ENCODE peak calls at places on chromosomes 6 and 20, in nine cellular contexts. U is esophagus squamous epithelium; Z is K562; H is tibial artery; P is GM23248; C is dorsolateral prefrontal cortex; J is CD8-positive, alpha-beta memory T cell; A is mesendoderm; O is SJSA1. D is an unnamed sample.

GRCh38 chr6:51529240-51529639 is 558.2 kb downstream of the PKHD1 start:
- DNase-seq in U (no peak), Z (no peak), H (no peak), P (no peak), C (no peak), J (no peak), A (peak), O (no peak), D (no peak)

GRCh38 chr20:36802326-36803223 is 29.0 kb upstream of the DSN1 start:
- DNase-seq in U (no peak), Z (no peak), H (no peak), P (peak), C (no peak), J (no peak), A (no peak), O (peak), D (no peak)

GRCh38 chr20:46158476-46158987 is 40.4 kb downstream of the CD40 start:
- DNase-seq in U (no peak), Z (no peak), H (no peak), P (no peak), C (no peak), J (no peak), A (no peak), O (no peak), D (no peak)

GRCh38 chr6:132190815-132191175 is 210.5 kb downstream of the MOXD1 start:
- DNase-seq in U (no peak), Z (no peak), H (no peak), P (peak), C (no peak), J (no peak), A (no peak), O (peak), D (no peak)

GRCh38 chr20:63297796-63298572 is 5.0 kb downstream of the COL20A1 start:
- DNase-seq in U (no peak), Z (no peak), H (no peak), P (no peak), C (no peak), J (no peak), A (no peak), O (no peak), D (no peak)

GRCh38 chr20:47181056-47181862 is 175.2 kb downstream of the ZMYND8 start:
- DNase-seq in U (no peak), Z (peak), H (no peak), P (peak), C (no peak), J (no peak), A (peak), O (peak), D (no peak)

GRCh38 chr20:35237486-35237885 is 11.0 kb downstream of the MMP24 start:
- DNase-seq in U (no peak), Z (no peak), H (no peak), P (peak), C (no peak), J (no peak), A (no peak), O (no peak), D (no peak)

GRCh38 chr20:49570161-49570827 is 2.4 kb upstream of the PTGIS start:
- DNase-seq in U (no peak), Z (no peak), H (no peak), P (no peak), C (no peak), J (no peak), A (no peak), O (no peak), D (no peak)

GRCh38 chr20:38145094-38146075 is 19.7 kb downstream of the TGM2 start:
- DNase-seq in U (no peak), Z (no peak), H (no peak), P (peak), C (no peak), J (no peak), A (no peak), O (peak), D (no peak)

GRCh38 chr6:41581381-41581991 is 35.3 kb downstream of the FOXP4 start:
- DNase-seq in U (no peak), Z (no peak), H (no peak), P (peak), C (no peak), J (no peak), A (no peak), O (peak), D (no peak)

GRCh38 chr6:128127650-128128049 is 226.8 kb upstream of the THEMIS start:
- DNase-seq in U (no peak), Z (no peak), H (no peak), P (no peak), C (no peak), J (no peak), A (no peak), O (no peak), D (no peak)

GRCh38 chr6:128121190-128121589 is 220.3 kb upstream of the THEMIS start:
- DNase-seq in U (no peak), Z (no peak), H (no peak), P (no peak), C (no peak), J (no peak), A (no peak), O (no peak), D (no peak)

GRCh38 chr6:128129679-128130078 is 228.8 kb upstream of the THEMIS start:
- DNase-seq in U (no peak), Z (no peak), H (no peak), P (no peak), C (no peak), J (no peak), A (no peak), O (no peak), D (no peak)

GRCh38 chr6:128121610-128122009 is 220.8 kb upstream of the THEMIS start:
- DNase-seq in U (no peak), Z (no peak), H (no peak), P (no peak), C (no peak), J (no peak), A (no peak), O (no peak), D (no peak)

GRCh38 chr6:128124713-128125112 is 223.9 kb upstream of the THEMIS start:
- DNase-seq in U (no peak), Z (no peak), H (no peak), P (peak), C (no peak), J (no peak), A (peak), O (no peak), D (no peak)
- H3K27ac ChIP-seq in U (no peak), Z (no peak), H (no peak), P (no peak), C (no peak), J (no peak), A (no peak), O (no peak), D (no peak)

GRCh38 chr20:1247689-1248088 is 18.4 kb upstream of the SNPH start:
- DNase-seq in U (no peak), Z (no peak), H (no peak), P (no peak), C (no peak), J (no peak), A (no peak), O (no peak), D (no peak)
- H3K27ac ChIP-seq in U (no peak), Z (no peak), H (no peak), P (no peak), C (no peak), J (no peak), A (no peak), O (no peak), D (no peak)

GRCh38 chr20:1266167-1266973 is at the start of gene SNPH:
- DNase-seq in U (no peak), Z (peak), H (peak), P (peak), C (peak), J (peak), A (peak), O (peak), D (peak)

GRCh38 chr20:1265226-1265915 is 723 bp upstream of the SNPH start:
- DNase-seq in U (no peak), Z (peak), H (no peak), P (peak), C (no peak), J (no peak), A (no peak), O (no peak), D (no peak)

GRCh38 chr20:1267161-1267560 is 1.1 kb downstream of the SNPH start:
- DNase-seq in U (no peak), Z (no peak), H (no peak), P (peak), C (peak), J (no peak), A (no peak), O (no peak), D (no peak)

GRCh38 chr20:1264727-1265126 is 1.4 kb upstream of the SNPH start:
- DNase-seq in U (no peak), Z (no peak), H (no peak), P (no peak), C (no peak), J (no peak), A (no peak), O (no peak), D (no peak)

DNA sequence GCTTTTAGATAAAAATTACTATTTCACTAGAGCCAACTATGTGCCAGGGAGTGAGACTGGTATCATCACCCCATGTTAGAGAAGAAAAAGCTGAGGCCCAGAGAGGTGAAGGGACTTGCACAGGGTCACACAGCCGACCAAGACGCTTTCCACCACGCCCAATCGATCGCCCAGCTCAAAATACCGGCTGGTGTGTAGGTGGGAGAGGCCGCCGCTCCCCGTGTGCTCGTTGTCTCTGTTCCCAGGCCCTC is 253 bp upstream of the SNPH start:
- DNase-seq in U (no peak), Z (no peak), H (no peak), P (no peak), C (no peak), J (no peak), A (no peak), O (no peak), D (no peak)
- H3K27ac ChIP-seq in U (peak), Z (peak), H (peak), P (peak), C (peak), J (peak), A (no peak), O (no peak), D (peak)

GRCh38 chr6:21665436-21666199 is 72.1 kb downstream of the SOX4 start:
- DNase-seq in U (no peak), Z (no peak), H (no peak), P (no peak), C (no peak), J (no peak), A (peak), O (peak), D (no peak)
- H3K27ac ChIP-seq in U (peak), Z (no peak), H (peak), P (no peak), C (no peak), J (no peak), A (peak), O (no peak), D (peak)

D was measured in Peyer's patch.